ENCODE peak calls at places on chromosomes 3 and 15, in five cellular contexts. One of them, this sample, is unnamed.

GRCh38 chr3:152392474-152392873 is 123.7 kb downstream of the MBNL1 start:
- DNase-seq in GM23248: peak; percentile 43
- DNase-seq in GM23338: no peak
- DNase-seq in MM.1S: no peak
- DNase-seq in neural progenitor cell: no peak
- DNase-seq in this sample: no peak

GRCh38 chr15:67100808-67101581 is 35.6 kb downstream of the SMAD3 start:
- DNase-seq in GM23248: no peak
- DNase-seq in GM23338: no peak
- DNase-seq in MM.1S: peak; percentile 84
- DNase-seq in neural progenitor cell: no peak
- DNase-seq in this sample: no peak

GRCh38 chr3:59121346-59122144 is 71.7 kb upstream of the CFAP20DC start:
- DNase-seq in GM23248: no peak
- DNase-seq in GM23338: peak; percentile 42
- DNase-seq in MM.1S: no peak
- DNase-seq in neural progenitor cell: no peak
- DNase-seq in this sample: no peak

GRCh38 chr15:77839970-77840609 is 207.4 kb upstream of the LINGO1 start:
- DNase-seq in GM23248: no peak
- DNase-seq in GM23338: no peak
- DNase-seq in MM.1S: no peak
- DNase-seq in neural progenitor cell: no peak
- DNase-seq in this sample: no peak

GRCh38 chr3:125054436-125055164 is 1.2 kb downstream of the HEG1 start:
- DNase-seq in GM23248: peak; percentile 76
- DNase-seq in GM23338: peak; percentile 52
- DNase-seq in MM.1S: peak; percentile 67
- DNase-seq in neural progenitor cell: peak; percentile 53
- DNase-seq in this sample: peak; percentile 38

GRCh38 chr3:71684752-71685151 is 40.5 kb downstream of the EIF4E3 start:
- DNase-seq in GM23248: peak; percentile 93
- DNase-seq in GM23338: no peak
- DNase-seq in MM.1S: no peak
- DNase-seq in neural progenitor cell: no peak
- DNase-seq in this sample: peak; percentile 84

GRCh38 chr15:68373028-68373427 is 58.9 kb downstream of the ITGA11 start:
- DNase-seq in GM23248: no peak
- DNase-seq in GM23338: no peak
- DNase-seq in MM.1S: no peak
- DNase-seq in neural progenitor cell: no peak
- DNase-seq in this sample: no peak

GRCh38 chr3:15010664-15011063 is 54.5 kb downstream of the MRPS25 start:
- DNase-seq in GM23248: no peak
- DNase-seq in GM23338: no peak
- DNase-seq in MM.1S: no peak
- DNase-seq in neural progenitor cell: no peak
- DNase-seq in this sample: no peak

GRCh38 chr15:85482896-85483295 is 102.5 kb downstream of the AKAP13 start:
- DNase-seq in GM23248: peak; percentile 91
- DNase-seq in GM23338: no peak
- DNase-seq in MM.1S: no peak
- DNase-seq in neural progenitor cell: peak; percentile 33
- DNase-seq in this sample: no peak

GRCh38 chr3:65130782-65131181 is 443.0 kb upstream of the ADAMTS9 start:
- DNase-seq in GM23248: peak; percentile 49
- DNase-seq in GM23338: no peak
- DNase-seq in MM.1S: no peak
- DNase-seq in neural progenitor cell: no peak
- DNase-seq in this sample: no peak

GRCh38 chr3:126245811-126246727 is 65.7 kb upstream of the ALDH1L1 start:
- DNase-seq in GM23248: peak; percentile 75
- DNase-seq in GM23338: peak; percentile 85
- DNase-seq in MM.1S: peak; percentile 29
- DNase-seq in neural progenitor cell: peak; percentile 72
- DNase-seq in this sample: peak; percentile 46

GRCh38 chr3:100068758-100069345 is 45.4 kb downstream of the FILIP1L start:
- DNase-seq in GM23248: peak; percentile 84
- DNase-seq in GM23338: peak; percentile 90
- DNase-seq in MM.1S: peak; percentile 76
- DNase-seq in neural progenitor cell: peak; percentile 80
- DNase-seq in this sample: peak; percentile 90

GRCh38 chr3:179158336-179159039 is 10.3 kb downstream of the PIK3CA start:
- DNase-seq in GM23248: no peak
- DNase-seq in GM23338: no peak
- DNase-seq in MM.1S: no peak
- DNase-seq in neural progenitor cell: no peak
- DNase-seq in this sample: no peak

GRCh38 chr3:121979734-121980449 is 42.2 kb downstream of the ILDR1 start:
- DNase-seq in GM23248: no peak
- DNase-seq in GM23338: no peak
- DNase-seq in MM.1S: no peak
- DNase-seq in neural progenitor cell: no peak
- DNase-seq in this sample: peak; percentile 92

GRCh38 chr3:7630925-7631324 is 770.0 kb downstream of the GRM7 start:
- DNase-seq in GM23248: no peak
- DNase-seq in GM23338: peak; percentile 2
- DNase-seq in MM.1S: peak; percentile 9
- DNase-seq in neural progenitor cell: peak; percentile 8
- DNase-seq in this sample: no peak

GRCh38 chr3:14508966-14509795 is 31.0 kb downstream of the GRIP2 start:
- DNase-seq in GM23248: peak; percentile 37
- DNase-seq in GM23338: peak; percentile 91
- DNase-seq in MM.1S: peak; percentile 25
- DNase-seq in neural progenitor cell: peak; percentile 87
- DNase-seq in this sample: peak; percentile 80

GRCh38 chr15:27486036-27486435 is 515.1 kb downstream of the GABRG3 start:
- DNase-seq in GM23248: no peak
- DNase-seq in GM23338: no peak
- DNase-seq in MM.1S: no peak
- DNase-seq in neural progenitor cell: no peak
- DNase-seq in this sample: no peak
- TF ChIP-seq EZH2phosphoT487 in GM23248: no peak
- TF ChIP-seq EZH2phosphoT487 in GM23338: no peak
- TF ChIP-seq EZH2phosphoT487 in MM.1S: no peak
- TF ChIP-seq EZH2phosphoT487 in neural progenitor cell: no peak
- TF ChIP-seq EZH2phosphoT487 in this sample: no peak

DNA sequence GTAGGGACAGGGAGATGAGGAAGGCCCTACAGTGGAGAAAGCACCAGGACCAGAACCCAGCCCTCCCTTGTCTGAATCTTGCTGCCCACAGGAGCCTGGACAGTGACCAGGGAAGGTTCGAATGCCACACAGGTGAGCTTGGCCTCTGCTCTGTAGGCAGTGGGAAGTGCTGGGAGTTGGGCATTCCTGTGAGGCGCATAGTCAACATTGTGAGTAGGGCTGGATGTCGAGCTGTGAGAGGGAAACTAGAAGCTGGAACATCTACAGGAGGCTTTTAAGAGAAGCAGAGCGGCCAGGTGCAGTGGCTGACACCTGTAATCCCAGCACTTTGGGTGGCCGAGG is 20.3 kb upstream of the ALAS1 start:
- DNase-seq in GM23248: no peak
- DNase-seq in GM23338: no peak
- DNase-seq in MM.1S: no peak
- DNase-seq in neural progenitor cell: no peak
- DNase-seq in this sample: no peak
- H3F3A ChIP-seq in GM23248: peaks cover 7% of the 10 kb centered on the region
- H3F3A ChIP-seq in GM23338: no peaks in the 10 kb centered on the region
- H3F3A ChIP-seq in MM.1S: no peaks in the 10 kb centered on the region
- H3F3A ChIP-seq in neural progenitor cell: no peaks in the 10 kb centered on the region
- H3F3A ChIP-seq in this sample: no peaks in the 10 kb centered on the region

GRCh38 chr3:138935864-138936762 is 10.8 kb downstream of the FOXL2 start:
- DNase-seq in GM23248: peak; percentile 76
- DNase-seq in GM23338: peak; percentile 87
- DNase-seq in MM.1S: peak; percentile 57
- DNase-seq in neural progenitor cell: peak; percentile 85
- DNase-seq in this sample: peak; percentile 71

GRCh38 chr3:138935505-138935863 is 11.5 kb downstream of the FOXL2 start:
- DNase-seq in GM23248: no peak
- DNase-seq in GM23338: no peak
- DNase-seq in MM.1S: no peak
- DNase-seq in neural progenitor cell: no peak
- DNase-seq in this sample: peak; percentile 4

GRCh38 chr3:138938056-138938876 is 8.7 kb downstream of the FOXL2 start:
- DNase-seq in GM23248: no peak
- DNase-seq in GM23338: peak; percentile 73
- DNase-seq in MM.1S: no peak
- DNase-seq in neural progenitor cell: peak; percentile 61
- DNase-seq in this sample: no peak

GRCh38 chr3:138937690-138938055 is 9.3 kb downstream of the FOXL2 start:
- DNase-seq in GM23248: no peak
- DNase-seq in GM23338: peak; percentile 67
- DNase-seq in MM.1S: no peak
- DNase-seq in neural progenitor cell: peak; percentile 61
- DNase-seq in this sample: no peak

DNA sequence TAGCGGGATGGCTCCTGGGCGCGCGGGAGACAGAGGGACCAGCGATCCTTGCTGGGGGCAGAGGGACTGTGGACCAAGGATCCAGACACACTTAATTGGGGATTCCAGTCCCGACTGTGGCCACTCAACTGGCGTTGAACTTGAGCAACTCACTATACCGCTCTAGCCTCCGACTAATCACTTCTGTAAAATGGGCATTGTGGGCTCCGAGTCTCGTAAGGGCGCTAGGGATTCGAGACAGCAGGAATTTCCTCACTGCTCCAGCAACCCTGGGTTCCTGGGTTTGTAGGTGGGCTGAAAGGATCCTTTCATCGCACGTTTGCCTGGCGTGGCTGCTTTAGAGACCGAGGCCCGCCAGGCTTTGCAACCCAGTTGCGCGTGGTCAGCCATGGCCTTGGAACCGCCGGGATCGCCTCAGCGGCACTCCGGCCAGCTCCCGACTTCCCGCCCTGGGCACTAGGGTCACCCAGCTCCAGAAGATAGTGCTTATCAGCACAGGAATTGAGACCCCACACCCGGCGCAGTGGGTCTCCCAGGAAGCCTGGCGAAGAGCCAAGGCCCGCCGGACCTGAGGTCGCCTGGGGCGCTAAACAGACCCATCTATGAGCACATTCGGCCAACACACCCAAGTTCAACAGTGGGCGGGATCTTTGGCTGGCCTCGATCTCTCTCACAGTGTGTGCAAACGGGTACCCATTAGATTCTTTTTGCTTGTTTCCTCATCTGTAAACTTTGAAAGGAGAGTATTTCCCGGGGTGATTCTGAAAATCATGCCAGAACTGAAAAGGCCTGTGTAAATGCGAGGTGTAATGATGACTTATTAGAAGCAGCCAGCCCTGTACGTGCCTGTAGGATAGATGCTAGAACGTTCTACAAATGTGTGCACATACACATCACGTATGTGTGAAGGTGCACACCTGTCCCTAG is 9.9 kb downstream of the FOXL2 start:
- DNase-seq in GM23248: peak; percentile 37
- DNase-seq in GM23338: no peak
- DNase-seq in MM.1S: no peak
- DNase-seq in neural progenitor cell: peak; percentile 36
- DNase-seq in this sample: no peak
- TF ChIP-seq EZH2 in GM23248: peak; percentile 14
- TF ChIP-seq EZH2 in GM23338: peak; percentile 79
- TF ChIP-seq EZH2 in MM.1S: no peak
- TF ChIP-seq EZH2 in neural progenitor cell: peak; percentile 91
- TF ChIP-seq EZH2 in this sample: no peak

DNA sequence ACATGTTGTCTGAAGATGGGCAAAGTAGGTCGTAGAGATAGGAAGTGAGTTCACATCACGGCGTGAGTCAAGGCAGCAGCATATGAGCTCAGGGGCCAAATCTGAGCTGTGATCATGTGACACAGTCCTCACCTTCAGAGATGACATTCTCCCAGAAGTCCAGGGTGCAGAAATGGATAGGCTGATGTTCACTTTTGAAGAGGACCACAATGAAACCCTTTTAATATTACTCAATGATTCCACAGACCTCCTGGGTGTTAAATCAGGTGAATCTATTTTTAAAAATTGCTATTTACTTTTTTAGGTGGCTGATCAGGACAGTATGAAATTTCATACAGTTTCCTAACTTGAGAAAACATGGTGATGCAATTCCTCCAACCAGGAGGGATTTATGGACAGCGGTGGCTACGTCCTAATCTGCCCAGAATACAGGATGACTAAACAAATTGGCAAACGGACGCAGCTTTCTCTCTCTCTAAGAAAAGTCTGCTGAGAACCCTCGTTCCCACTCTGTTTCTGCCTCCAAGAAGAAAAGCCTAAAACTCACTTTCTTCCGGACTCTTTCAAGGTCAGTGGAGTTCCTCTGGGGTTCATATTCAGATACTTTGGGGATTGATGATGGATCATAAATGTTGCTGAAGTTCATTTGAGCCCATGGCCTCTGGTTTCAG is 34.4 kb downstream of the B3GNT5 start:
- DNase-seq in GM23248: peak; percentile 95
- DNase-seq in GM23338: no peak
- DNase-seq in MM.1S: no peak
- DNase-seq in neural progenitor cell: no peak
- DNase-seq in this sample: peak; percentile 87
- TF ChIP-seq EZH2phosphoT487 in GM23248: no peak
- TF ChIP-seq EZH2phosphoT487 in GM23338: no peak
- TF ChIP-seq EZH2phosphoT487 in MM.1S: no peak
- TF ChIP-seq EZH2phosphoT487 in neural progenitor cell: no peak
- TF ChIP-seq EZH2phosphoT487 in this sample: no peak

DNA sequence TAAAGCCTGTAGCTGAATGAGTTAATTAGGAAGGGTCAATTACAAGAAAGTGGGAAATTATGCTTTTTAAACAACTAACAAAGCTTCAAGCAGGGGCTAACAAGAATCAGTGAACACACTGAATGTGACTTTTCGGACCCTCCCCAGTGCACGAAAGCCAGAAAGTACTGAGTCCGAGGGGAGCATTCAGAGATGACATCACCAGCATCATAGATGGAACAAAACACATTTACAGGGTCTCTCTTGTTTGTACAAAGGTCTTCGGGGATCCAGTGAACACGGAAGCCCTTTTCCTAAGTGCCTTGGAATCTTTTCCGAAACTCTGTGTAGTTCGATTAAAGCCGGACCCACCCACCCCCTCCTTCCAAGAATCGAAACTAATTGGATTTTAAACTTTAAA is 829 bp downstream of the DCP1A start:
- DNase-seq in GM23248: peak; percentile 50
- DNase-seq in GM23338: peak; percentile 27
- DNase-seq in MM.1S: peak; percentile 7
- DNase-seq in neural progenitor cell: peak; percentile 50
- DNase-seq in this sample: no peak
- H3F3A ChIP-seq in GM23248: no peaks in the 10 kb centered on the region
- H3F3A ChIP-seq in GM23338: peaks cover 3% of the 10 kb centered on the region
- H3F3A ChIP-seq in MM.1S: no peaks in the 10 kb centered on the region
- H3F3A ChIP-seq in neural progenitor cell: peaks cover 21% of the 10 kb centered on the region
- H3F3A ChIP-seq in this sample: no peaks in the 10 kb centered on the region

GRCh38 chr15:76312540-76313174 is 1.4 kb upstream of the ETFA start:
- DNase-seq in GM23248: peak; percentile 36
- DNase-seq in GM23338: no peak
- DNase-seq in MM.1S: no peak
- DNase-seq in neural progenitor cell: no peak
- DNase-seq in this sample: peak; percentile 97

GRCh38 chr15:76311071-76311956 is at the start of gene ETFA:
- DNase-seq in GM23248: peak; percentile 99
- DNase-seq in GM23338: peak; percentile 99
- DNase-seq in MM.1S: peak; percentile 98
- DNase-seq in neural progenitor cell: peak; percentile 97
- DNase-seq in this sample: peak; percentile 91

GRCh38 chr15:76309561-76310330 is 1.5 kb downstream of the ETFA start:
- DNase-seq in GM23248: peak; percentile 31
- DNase-seq in GM23338: no peak
- DNase-seq in MM.1S: no peak
- DNase-seq in neural progenitor cell: no peak
- DNase-seq in this sample: peak; percentile 61

GRCh38 chr15:76313731-76314130 is 2.5 kb upstream of the ETFA start:
- DNase-seq in GM23248: no peak
- DNase-seq in GM23338: no peak
- DNase-seq in MM.1S: no peak
- DNase-seq in neural progenitor cell: no peak
- DNase-seq in this sample: peak; percentile 60

GRCh38 chr15:76310470-76311070 is 699 bp downstream of the ETFA start:
- DNase-seq in GM23248: peak; percentile 66
- DNase-seq in GM23338: no peak
- DNase-seq in MM.1S: peak; percentile 21
- DNase-seq in neural progenitor cell: peak; percentile 36
- DNase-seq in this sample: peak; percentile 3
- TF ChIP-seq EZH2 in GM23248: no peak
- TF ChIP-seq EZH2 in GM23338: no peak
- TF ChIP-seq EZH2 in MM.1S: no peak
- TF ChIP-seq EZH2 in neural progenitor cell: no peak
- TF ChIP-seq EZH2 in this sample: no peak